ENCODE peak calls at places on chromosomes 13 and 19, in four cellular contexts. V is endodermal cell, A is Karpas-422, P is dorsolateral prefrontal cortex. E is an unnamed sample.

GRCh38 chr13:112679932-112680677 is 9.7 kb upstream of the ATP11A start:
- DNase-seq in V (peak; percentile 22), A (no peak), P (no peak), E (no peak)

GRCh38 chr19:765179-765738 is 14.3 kb downstream of the MISP start:
- DNase-seq in V (no peak), A (no peak), P (no peak), E (no peak)

GRCh38 chr13:60583911-60584753 is 187.1 kb downstream of the TDRD3 start:
- DNase-seq in V (peak; percentile 77), A (no peak), P (no peak), E (no peak)

GRCh38 chr19:38784224-38784623 is 4.8 kb upstream of the LGALS7B start:
- DNase-seq in V (no peak), A (peak; percentile 31), P (no peak), E (no peak)

GRCh38 chr19:51020988-51021651 is 1.6 kb upstream of the KLK10 start:
- DNase-seq in V (peak; percentile 76), A (peak; percentile 76), P (no peak), E (no peak)

GRCh38 chr19:23771761-23772667 is 13.3 kb upstream of the ZNF681 start:
- DNase-seq in V (no peak), A (no peak), P (no peak), E (no peak)

GRCh38 chr13:96782186-96782585 is 212.1 kb downstream of the OXGR1 start:
- DNase-seq in V (no peak), A (no peak), P (no peak), E (no peak)

GRCh38 chr13:112616586-112617381 is 28.8 kb upstream of the TUBGCP3 start:
- DNase-seq in V (peak; percentile 78), A (peak; percentile 65), P (no peak), E (peak; percentile 70)

GRCh38 chr13:40377783-40378182 is 288.7 kb downstream of the FOXO1 start:
- DNase-seq in V (no peak), A (no peak), P (no peak), E (no peak)

GRCh38 chr19:41205995-41206394 is 13.0 kb downstream of the CYP2S1 start:
- DNase-seq in V (no peak), A (no peak), P (no peak), E (no peak)

GRCh38 chr19:49020931-49021895 is 2.9 kb downstream of the CGB3 start:
- DNase-seq in V (no peak), A (peak; percentile 78), P (no peak), E (no peak)

GRCh38 chr19:2032296-2032941 is 16.9 kb upstream of the BTBD2 start:
- DNase-seq in V (peak; percentile 79), A (no peak), P (peak; percentile 90), E (no peak)

GRCh38 chr13:27432612-27433210 is 8.3 kb downstream of the GTF3A start:
- DNase-seq in V (no peak), A (no peak), P (no peak), E (no peak)

GRCh38 chr19:51478381-51479285 is at the start of gene CEACAM18:
- DNase-seq in V (no peak), A (no peak), P (no peak), E (no peak)

GRCh38 chr13:34345601-34345939 is 527.6 kb downstream of the RFC3 start:
- DNase-seq in V (no peak), A (no peak), P (no peak), E (no peak)

GRCh38 chr13:71021810-71022422 is 845.1 kb downstream of the DACH1 start:
- DNase-seq in V (no peak), A (no peak), P (no peak), E (no peak)

GRCh38 chr13:70842062-70842644 is 733.9 kb upstream of the KLHL1 start:
- DNase-seq in V (peak; percentile 53), A (no peak), P (no peak), E (no peak)

GRCh38 chr19:43798546-43799409 is 3.5 kb downstream of the LYPD5 start:
- DNase-seq in V (peak; percentile 91), A (no peak), P (no peak), E (peak; percentile 51)

GRCh38 chr19:13826652-13827235 is 31.5 kb downstream of the ZSWIM4 start:
- DNase-seq in V (no peak), A (no peak), P (no peak), E (no peak)

GRCh38 chr19:8396563-8397203 is 6.5 kb downstream of the RAB11B start:
- DNase-seq in V (peak; percentile 92), A (peak; percentile 83), P (peak; percentile 70), E (peak; percentile 74)

GRCh38 chr19:16316506-16316882 is 8.1 kb upstream of the KLF2 start:
- DNase-seq in V (no peak), A (no peak), P (no peak), E (no peak)

GRCh38 chr13:82275644-82276043 is 1606.6 kb downstream of the SLITRK1 start:
- DNase-seq in V (no peak), A (no peak), P (no peak), E (no peak)

GRCh38 chr19:15464394-15465385 is at the start of gene RASAL3:
- DNase-seq in V (peak; percentile 59), A (peak; percentile 64), P (no peak), E (no peak)

GRCh38 chr19:48681127-48681470 is 8.3 kb upstream of the NTN5 start:
- DNase-seq in V (no peak), A (no peak), P (no peak), E (no peak)

DNA sequence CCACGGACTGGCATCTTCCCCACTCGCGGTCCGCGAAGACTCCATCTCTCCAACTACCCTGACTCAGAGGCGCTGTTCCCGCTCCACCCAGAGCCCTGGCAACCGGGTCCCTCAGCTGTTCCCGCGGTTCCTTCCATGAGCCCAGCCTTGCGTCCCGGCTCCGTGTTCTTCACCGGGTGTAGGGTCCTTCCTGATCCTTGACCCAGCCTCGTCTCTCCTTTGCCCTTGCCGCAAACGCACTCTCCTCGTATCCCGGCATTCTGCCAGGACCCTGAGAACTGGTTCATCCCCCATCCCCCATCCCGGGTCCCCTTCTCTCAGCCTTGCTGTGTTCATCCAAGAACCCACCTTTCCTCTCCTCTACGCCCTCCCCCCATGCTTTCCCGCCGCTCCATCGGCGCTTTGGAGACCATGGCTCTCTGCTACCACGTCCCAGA is 705 bp downstream of the ICAM5 start:
- DNase-seq in V (peak; percentile 75), A (no peak), P (no peak), E (no peak)
- H3K27me3 ChIP-seq in V (peaks cover 100% of the 10 kb centered on the region), A (no peaks in the 10 kb centered on the region), P (no peaks in the 10 kb centered on the region), E (peaks cover 9% of the 10 kb centered on the region)

GRCh38 chr13:111116830-111117229 is 1.7 kb downstream of the ARHGEF7 start:
- DNase-seq in V (no peak), A (no peak), P (no peak), E (no peak)

GRCh38 chr13:111115841-111116500 is 861 bp downstream of the ARHGEF7 start:
- DNase-seq in V (peak; percentile 67), A (no peak), P (no peak), E (no peak)

GRCh38 chr13:111115051-111115840 is at the start of gene ARHGEF7:
- DNase-seq in V (peak; percentile 67), A (no peak), P (no peak), E (no peak)

GRCh38 chr13:111112196-111112595 is 2.9 kb upstream of the ARHGEF7 start:
- DNase-seq in V (no peak), A (no peak), P (no peak), E (no peak)

DNA sequence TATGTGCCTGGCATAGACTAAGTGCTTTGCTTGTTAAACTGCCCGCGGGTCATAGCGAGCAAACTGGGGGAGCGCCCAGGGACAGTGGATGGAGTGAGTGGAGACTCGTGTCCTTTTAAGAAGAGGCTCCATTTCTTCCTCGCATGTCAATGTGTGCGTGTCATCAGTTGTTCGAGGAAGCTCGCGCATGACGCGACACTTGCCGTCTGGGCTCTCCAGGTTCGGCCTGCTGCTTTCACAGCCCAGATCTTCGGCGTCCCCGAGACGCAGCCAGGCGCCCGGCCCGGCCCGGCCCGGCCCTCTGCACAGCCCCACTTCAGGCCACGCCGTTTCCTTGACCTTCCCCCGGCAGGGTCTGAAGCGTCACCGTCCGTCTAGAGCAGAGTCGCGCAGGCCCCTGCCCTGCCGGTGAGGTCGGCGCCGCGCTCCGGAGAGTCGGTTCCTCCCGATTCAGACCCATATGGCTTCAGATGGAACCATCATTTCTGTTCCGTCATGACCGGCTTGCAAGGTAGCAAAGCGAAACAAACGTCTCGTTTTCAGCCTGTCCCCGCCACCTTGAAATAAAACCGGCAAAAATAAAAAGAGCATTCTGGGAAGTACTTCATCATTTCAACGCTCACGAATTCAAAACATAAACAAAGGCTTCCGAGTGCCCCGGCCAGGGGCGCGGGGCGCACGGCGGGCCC is 604 bp upstream of the ARHGEF7 start:
- DNase-seq in V (peak; percentile 81), A (no peak), P (no peak), E (no peak)
- H3K27me3 ChIP-seq in V (peaks cover 85% of the 10 kb centered on the region), A (no peaks in the 10 kb centered on the region), P (no peaks in the 10 kb centered on the region), E (peaks cover 89% of the 10 kb centered on the region)

GRCh38 chr13:106597759-106598395 is 29.9 kb upstream of the ARGLU1 start:
- DNase-seq in V (no peak), A (no peak), P (no peak), E (no peak)

GRCh38 chr13:106596287-106596937 is 28.5 kb upstream of the ARGLU1 start:
- DNase-seq in V (no peak), A (no peak), P (no peak), E (no peak)

GRCh38 chr13:106597190-106597589 is 29.3 kb upstream of the ARGLU1 start:
- DNase-seq in V (no peak), A (no peak), P (no peak), E (no peak)

GRCh38 chr13:106594986-106595385 is 27.0 kb upstream of the ARGLU1 start:
- DNase-seq in V (no peak), A (no peak), P (no peak), E (no peak)

DNA sequence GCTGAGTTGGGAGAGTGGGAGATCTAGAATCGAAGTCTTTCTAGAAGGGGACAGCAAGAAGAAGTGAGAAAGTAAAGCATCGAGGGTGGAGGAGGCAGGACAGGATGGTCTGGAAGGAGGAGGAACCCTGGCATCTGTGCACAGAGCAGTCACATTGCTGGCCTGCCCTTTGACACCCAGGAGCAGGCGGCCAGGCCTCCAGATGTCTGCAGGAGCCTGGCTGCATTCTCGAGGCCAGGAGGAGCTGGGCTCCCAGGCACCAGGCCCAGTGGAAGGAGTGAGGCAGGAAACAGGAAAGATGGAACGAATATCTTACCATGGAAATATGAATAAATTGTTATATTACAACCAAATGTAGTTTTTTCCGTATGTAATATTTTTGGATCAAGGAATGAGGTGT is 27.7 kb upstream of the ARGLU1 start:
- DNase-seq in V (no peak), A (no peak), P (no peak), E (no peak)
- H3K27me3 ChIP-seq in V (no peaks in the 10 kb centered on the region), A (no peaks in the 10 kb centered on the region), P (no peaks in the 10 kb centered on the region), E (no peaks in the 10 kb centered on the region)

DNA sequence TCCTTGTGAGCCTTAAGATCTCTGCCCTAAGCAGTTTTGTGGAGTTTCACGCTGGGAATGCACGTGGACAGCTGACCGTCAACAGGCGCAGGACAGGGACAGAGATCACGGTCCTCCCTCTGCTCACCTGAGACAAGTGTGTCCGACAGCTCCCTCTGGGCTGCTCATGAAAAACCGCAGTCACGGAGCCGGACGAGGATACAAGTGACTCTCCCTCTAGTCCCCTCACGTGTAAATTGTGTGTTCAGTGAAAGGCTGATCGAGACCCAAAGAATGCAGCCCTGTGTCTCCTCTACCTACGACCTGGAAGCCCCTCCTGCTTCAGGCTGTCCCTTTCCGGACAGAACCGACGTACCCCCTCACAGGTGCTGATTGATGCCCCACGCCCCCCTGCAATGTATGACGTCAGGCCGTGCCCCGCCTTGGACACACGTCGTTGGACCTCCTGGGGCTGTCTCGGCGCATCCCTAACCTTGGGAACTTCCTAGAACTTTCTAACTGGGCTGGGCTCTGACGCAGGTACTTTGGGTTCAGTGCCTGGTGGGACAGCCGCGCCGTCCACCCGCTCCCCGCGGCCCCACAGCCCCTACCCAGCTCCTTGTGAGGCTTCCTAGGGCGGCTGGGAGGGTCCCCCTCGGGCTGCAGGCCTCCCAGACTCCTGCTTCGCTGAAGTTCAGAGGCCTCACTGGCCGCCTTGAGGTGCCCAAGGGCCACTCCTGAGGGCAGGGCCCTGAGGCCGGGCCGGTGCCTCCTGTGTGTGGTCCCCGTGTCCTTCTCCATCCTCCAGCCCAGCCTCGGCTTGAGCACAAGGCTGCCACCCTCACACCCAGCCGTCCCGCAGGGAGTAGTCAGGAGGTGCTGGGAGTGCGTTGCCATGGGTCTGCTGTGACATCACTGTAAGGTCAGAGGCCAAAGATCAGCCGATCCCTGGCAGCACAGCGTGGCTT is at the start of gene C13orf46:
- DNase-seq in V (no peak), A (no peak), P (peak; percentile 18), E (no peak)
- H3K27me3 ChIP-seq in V (no peaks in the 10 kb centered on the region), A (no peaks in the 10 kb centered on the region), P (no peaks in the 10 kb centered on the region), E (no peaks in the 10 kb centered on the region)